ENCODE peak calls at places on chromosomes 11 and 22, in seven cellular contexts. T is LHCN-M2, L is HFFc6, M is naive B cell, W is NCI-H510A, R is caudate nucleus, O is T-helper 1 cell. I is an unnamed sample.
A peak's percentile ranks its signal among the peaks of the same experiment; 100 is the strongest.

GRCh38 chr22:44405661-44406060 is 92.4 kb downstream of the RTL6 start:
- DNase-seq in T (no peak), L (no peak), M (no peak), W (no peak), R (no peak), O (no peak), I (no peak)

GRCh38 chr11:11777897-11778296 is 63.9 kb upstream of the USP47 start:
- DNase-seq in T (no peak), L (no peak), M (no peak), W (no peak), R (no peak), O (no peak), I (no peak)

GRCh38 chr11:86769219-86769618 is 31.1 kb upstream of the PRSS23 start:
- DNase-seq in T (peak; percentile 26), L (no peak), M (no peak), W (no peak), R (no peak), O (no peak), I (no peak)

GRCh38 chr11:8080674-8081590 is at the start of gene TUB:
- DNase-seq in T (no peak), L (no peak), M (no peak), W (no peak), R (no peak), O (no peak), I (no peak)

GRCh38 chr22:31501738-31502137 is 5.4 kb downstream of the SFI1 start:
- DNase-seq in T (no peak), L (no peak), M (no peak), W (no peak), R (no peak), O (no peak), I (no peak)

GRCh38 chr11:27350503-27350902 is 12.5 kb downstream of the CCDC34 start:
- DNase-seq in T (no peak), L (no peak), M (no peak), W (no peak), R (no peak), O (no peak), I (no peak)

GRCh38 chr22:44225091-44225689 is 44.5 kb downstream of the PARVG start:
- DNase-seq in T (no peak), L (no peak), M (no peak), W (no peak), R (no peak), O (no peak), I (no peak)

GRCh38 chr11:124793466-124794278 is 6.5 kb downstream of the MSANTD2 start:
- DNase-seq in T (peak; percentile 64), L (peak; percentile 44), M (peak; percentile 40), W (no peak), R (no peak), O (no peak), I (no peak)

GRCh38 chr22:50726643-50727340 is 11.2 kb upstream of the ACR start:
- DNase-seq in T (no peak), L (no peak), M (no peak), W (no peak), R (no peak), O (no peak), I (no peak)

GRCh38 chr11:113994077-113994954 is 19.4 kb downstream of the HTR3A start:
- DNase-seq in T (no peak), L (no peak), M (peak; percentile 45), W (no peak), R (no peak), O (no peak), I (peak; percentile 2)

GRCh38 chr11:47259178-47259977 is 1.6 kb downstream of the NR1H3 start:
- DNase-seq in T (no peak), L (no peak), M (no peak), W (no peak), R (no peak), O (no peak), I (no peak)

GRCh38 chr22:31400023-31400397 is 606 bp downstream of the DRG1 start:
- DNase-seq in T (peak; percentile 76), L (peak; percentile 1), M (no peak), W (no peak), R (no peak), O (no peak), I (no peak)

GRCh38 chr11:95068549-95068948 is 1.8 kb downstream of the SRSF8 start:
- DNase-seq in T (peak; percentile 94), L (peak; percentile 97), M (peak; percentile 77), W (peak; percentile 85), R (peak; percentile 19), O (peak; percentile 54), I (peak; percentile 60)

GRCh38 chr11:1394936-1395772 is 5.4 kb downstream of the BRSK2 start:
- DNase-seq in T (no peak), L (no peak), M (no peak), W (no peak), R (no peak), O (no peak), I (no peak)

GRCh38 chr11:64296830-64297721 is 3.1 kb upstream of the CATSPERZ start:
- DNase-seq in T (no peak), L (no peak), M (no peak), W (no peak), R (no peak), O (no peak), I (no peak)

GRCh38 chr22:46652081-46652929 is 32.1 kb downstream of the GRAMD4 start:
- DNase-seq in T (peak; percentile 18), L (no peak), M (no peak), W (no peak), R (no peak), O (no peak), I (no peak)

I was measured in effector memory CD4-positive, alpha-beta T cell.